ENCODE peak calls at places on chromosomes 12 and 14, in four cellular contexts. N is GM13976, K is NCI-H1694, M is germinal center. T is an unnamed sample.

GRCh38 chr12:8996682-8997405 is 7.5 kb downstream of the KLRG1 start:
- DNase-seq in N (peak; percentile 64), K (no peak), M (no peak), T (no peak)

GRCh38 chr12:92528586-92528985 is 174.2 kb upstream of the PLEKHG7 start:
- DNase-seq in N (no peak), K (no peak), M (no peak), T (no peak)

GRCh38 chr12:5248230-5248629 is 183.7 kb upstream of the NTF3 start:
- DNase-seq in N (no peak), K (no peak), M (no peak), T (no peak)

GRCh38 chr12:13530966-13531365 is 334.4 kb downstream of the EMP1 start:
- DNase-seq in N (no peak), K (no peak), M (no peak), T (no peak)

GRCh38 chr12:89156324-89156723 is 196.0 kb downstream of the DUSP6 start:
- DNase-seq in N (no peak), K (no peak), M (no peak), T (no peak)

GRCh38 chr12:45893240-45893639 is 97.1 kb downstream of the SCAF11 start:
- DNase-seq in N (no peak), K (no peak), M (no peak), T (peak; percentile 21)

GRCh38 chr12:4701863-4702262 is 18.3 kb upstream of the GALNT8 start:
- DNase-seq in N (no peak), K (no peak), M (no peak), T (no peak)

GRCh38 chr12:116295327-116296263 is 18.1 kb upstream of the MED13L start:
- DNase-seq in N (no peak), K (no peak), M (no peak), T (no peak)

GRCh38 chr14:61696753-61697318 is 1.5 kb downstream of the HIF1A start:
- DNase-seq in N (no peak), K (no peak), M (no peak), T (no peak)

GRCh38 chr12:121791671-121792496 is 1.6 kb downstream of the RHOF start:
- DNase-seq in N (no peak), K (no peak), M (no peak), T (no peak)